ENCODE peak calls at places on chromosomes 1 and 21, in nine cellular contexts. One of them, this sample, is unnamed.

GRCh38 chr1:172004671-172005070 is 163.4 kb downstream of the DNM3 start:
- DNase-seq in tibial artery: no peak
- DNase-seq in A673: no peak
- DNase-seq in upper lobe of right lung: no peak
- DNase-seq in astrocyte of the spinal cord: no peak
- DNase-seq in transverse colon: no peak
- DNase-seq in neural progenitor cell: no peak
- DNase-seq in heart right ventricle: no peak
- DNase-seq in cardiac fibroblast: no peak
- DNase-seq in this sample: no peak

GRCh38 chr1:189939967-189940366 is 537.7 kb downstream of the BRINP3 start:
- DNase-seq in tibial artery: no peak
- DNase-seq in A673: no peak
- DNase-seq in upper lobe of right lung: no peak
- DNase-seq in astrocyte of the spinal cord: peak
- DNase-seq in transverse colon: no peak
- DNase-seq in neural progenitor cell: no peak
- DNase-seq in heart right ventricle: no peak
- DNase-seq in cardiac fibroblast: no peak
- DNase-seq in this sample: no peak

GRCh38 chr1:211711313-211711712 is 35.9 kb upstream of the NEK2 start:
- DNase-seq in tibial artery: no peak
- DNase-seq in A673: no peak
- DNase-seq in upper lobe of right lung: no peak
- DNase-seq in astrocyte of the spinal cord: no peak
- DNase-seq in transverse colon: no peak
- DNase-seq in neural progenitor cell: no peak
- DNase-seq in heart right ventricle: no peak
- DNase-seq in cardiac fibroblast: no peak
- DNase-seq in this sample: no peak

GRCh38 chr1:200302192-200302892 is 107.5 kb downstream of the ZNF281 start:
- DNase-seq in tibial artery: no peak
- DNase-seq in A673: peak
- DNase-seq in upper lobe of right lung: peak
- DNase-seq in astrocyte of the spinal cord: peak
- DNase-seq in transverse colon: peak
- DNase-seq in neural progenitor cell: peak
- DNase-seq in heart right ventricle: peak
- DNase-seq in cardiac fibroblast: peak
- DNase-seq in this sample: no peak

GRCh38 chr21:26977741-26978140 is 10.9 kb upstream of the ADAMTS5 start:
- DNase-seq in tibial artery: no peak
- DNase-seq in A673: no peak
- DNase-seq in upper lobe of right lung: no peak
- DNase-seq in astrocyte of the spinal cord: no peak
- DNase-seq in transverse colon: no peak
- DNase-seq in neural progenitor cell: no peak
- DNase-seq in heart right ventricle: no peak
- DNase-seq in cardiac fibroblast: no peak
- DNase-seq in this sample: no peak

GRCh38 chr1:13828454-13829151 is 128.6 kb downstream of the PRDM2 start:
- DNase-seq in tibial artery: no peak
- DNase-seq in A673: no peak
- DNase-seq in upper lobe of right lung: peak
- DNase-seq in astrocyte of the spinal cord: no peak
- DNase-seq in transverse colon: peak
- DNase-seq in neural progenitor cell: peak
- DNase-seq in heart right ventricle: no peak
- DNase-seq in cardiac fibroblast: peak
- DNase-seq in this sample: no peak

GRCh38 chr21:15560383-15561056 is 169.3 kb upstream of the USP25 start:
- DNase-seq in tibial artery: no peak
- DNase-seq in A673: no peak
- DNase-seq in upper lobe of right lung: no peak
- DNase-seq in astrocyte of the spinal cord: peak
- DNase-seq in transverse colon: no peak
- DNase-seq in neural progenitor cell: no peak
- DNase-seq in heart right ventricle: no peak
- DNase-seq in cardiac fibroblast: peak
- DNase-seq in this sample: no peak

GRCh38 chr1:162172733-162173132 is 103.2 kb downstream of the NOS1AP start:
- DNase-seq in tibial artery: no peak
- DNase-seq in A673: no peak
- DNase-seq in upper lobe of right lung: no peak
- DNase-seq in astrocyte of the spinal cord: no peak
- DNase-seq in transverse colon: no peak
- DNase-seq in neural progenitor cell: no peak
- DNase-seq in heart right ventricle: no peak
- DNase-seq in cardiac fibroblast: no peak
- DNase-seq in this sample: no peak

GRCh38 chr21:40120944-40121575 is 253.8 kb downstream of the PCP4 start:
- DNase-seq in tibial artery: no peak
- DNase-seq in A673: no peak
- DNase-seq in upper lobe of right lung: no peak
- DNase-seq in astrocyte of the spinal cord: peak
- DNase-seq in transverse colon: no peak
- DNase-seq in neural progenitor cell: peak
- DNase-seq in heart right ventricle: no peak
- DNase-seq in cardiac fibroblast: peak
- DNase-seq in this sample: no peak

GRCh38 chr1:115596080-115596795 is 45.5 kb upstream of the VANGL1 start:
- DNase-seq in tibial artery: no peak
- DNase-seq in A673: no peak
- DNase-seq in upper lobe of right lung: no peak
- DNase-seq in astrocyte of the spinal cord: peak
- DNase-seq in transverse colon: no peak
- DNase-seq in neural progenitor cell: no peak
- DNase-seq in heart right ventricle: no peak
- DNase-seq in cardiac fibroblast: peak
- DNase-seq in this sample: no peak

GRCh38 chr1:20739225-20739624 is 6.7 kb upstream of the SH2D5 start:
- DNase-seq in tibial artery: no peak
- DNase-seq in A673: no peak
- DNase-seq in upper lobe of right lung: no peak
- DNase-seq in astrocyte of the spinal cord: peak
- DNase-seq in transverse colon: no peak
- DNase-seq in neural progenitor cell: no peak
- DNase-seq in heart right ventricle: no peak
- DNase-seq in cardiac fibroblast: peak
- DNase-seq in this sample: peak

GRCh38 chr21:14968821-14969220 is 96.0 kb downstream of the NRIP1 start:
- DNase-seq in tibial artery: no peak
- DNase-seq in A673: no peak
- DNase-seq in upper lobe of right lung: no peak
- DNase-seq in astrocyte of the spinal cord: no peak
- DNase-seq in transverse colon: no peak
- DNase-seq in neural progenitor cell: no peak
- DNase-seq in heart right ventricle: no peak
- DNase-seq in cardiac fibroblast: peak
- DNase-seq in this sample: no peak

GRCh38 chr1:17233675-17234074 is 15.2 kb upstream of the PADI3 start:
- DNase-seq in tibial artery: peak
- DNase-seq in A673: peak
- DNase-seq in upper lobe of right lung: peak
- DNase-seq in astrocyte of the spinal cord: peak
- DNase-seq in transverse colon: peak
- DNase-seq in neural progenitor cell: no peak
- DNase-seq in heart right ventricle: peak
- DNase-seq in cardiac fibroblast: peak
- DNase-seq in this sample: peak
- H3K4me3 ChIP-seq in tibial artery: no peak
- H3K4me3 ChIP-seq in A673: no peak
- H3K4me3 ChIP-seq in upper lobe of right lung: no peak
- H3K4me3 ChIP-seq in astrocyte of the spinal cord: no peak
- H3K4me3 ChIP-seq in transverse colon: no peak
- H3K4me3 ChIP-seq in neural progenitor cell: no peak
- H3K4me3 ChIP-seq in heart right ventricle: no peak
- H3K4me3 ChIP-seq in cardiac fibroblast: no peak
- H3K4me3 ChIP-seq in this sample: no peak

DNA sequence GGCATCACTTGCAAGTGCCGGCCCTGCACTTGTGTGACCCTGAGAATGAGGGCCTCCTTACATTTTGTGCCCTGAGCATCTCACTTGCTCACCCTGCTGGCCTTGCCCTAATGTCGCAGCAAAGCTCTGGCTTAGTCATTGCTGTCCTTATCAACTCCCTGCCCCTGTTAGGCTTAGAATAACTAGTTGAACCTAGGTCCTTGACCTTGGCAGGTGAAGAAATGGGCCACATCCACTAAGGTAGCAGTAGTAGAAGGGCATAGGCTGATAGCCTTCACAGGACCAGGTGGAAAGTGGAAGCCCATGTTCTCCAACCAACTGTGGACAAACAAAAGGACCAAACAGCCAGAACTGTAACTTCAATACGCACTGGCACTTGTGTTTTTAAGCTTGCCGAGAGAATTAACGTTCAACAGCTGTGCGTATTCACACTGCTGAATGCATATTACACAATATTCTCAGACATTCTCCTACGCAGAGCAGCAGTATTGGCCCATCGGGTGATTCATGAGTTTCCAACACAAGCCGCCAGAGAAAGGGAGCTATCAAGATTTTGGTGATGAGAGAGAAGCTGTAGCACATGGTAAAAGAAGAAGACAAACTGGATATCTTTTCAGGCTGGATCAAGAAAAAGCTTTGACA is 27.7 kb upstream of the PTGFRN start:
- DNase-seq in tibial artery: peak
- DNase-seq in A673: peak
- DNase-seq in upper lobe of right lung: no peak
- DNase-seq in astrocyte of the spinal cord: peak
- DNase-seq in transverse colon: peak
- DNase-seq in neural progenitor cell: peak
- DNase-seq in heart right ventricle: peak
- DNase-seq in cardiac fibroblast: peak
- DNase-seq in this sample: peak
- TF ChIP-seq CTCF in tibial artery: no peak
- TF ChIP-seq CTCF in A673: peak
- TF ChIP-seq CTCF in upper lobe of right lung: no peak
- TF ChIP-seq CTCF in astrocyte of the spinal cord: peak
- TF ChIP-seq CTCF in transverse colon: peak
- TF ChIP-seq CTCF in neural progenitor cell: peak
- TF ChIP-seq CTCF in heart right ventricle: no peak
- TF ChIP-seq CTCF in cardiac fibroblast: peak
- TF ChIP-seq CTCF in this sample: peak

DNA sequence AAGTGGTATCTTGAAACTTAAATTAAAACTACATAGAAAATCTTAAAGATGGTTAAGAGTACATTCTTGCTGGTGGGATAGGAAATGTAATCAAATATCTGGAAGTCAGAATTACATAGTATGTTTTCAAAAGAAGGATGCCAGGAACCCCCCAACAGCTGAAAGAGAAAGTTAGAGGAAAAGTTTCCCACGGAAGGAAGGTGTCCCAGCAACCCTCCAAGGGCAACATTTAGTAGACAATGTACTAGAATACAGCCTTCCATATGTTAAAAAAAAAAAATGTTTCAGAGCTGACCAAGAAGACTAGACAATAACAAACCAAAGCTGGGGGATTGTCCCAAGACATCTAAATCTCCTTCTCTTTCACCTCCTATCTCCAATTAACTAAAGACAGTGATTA is 2.2 kb downstream of the DEDD start:
- DNase-seq in tibial artery: no peak
- DNase-seq in A673: no peak
- DNase-seq in upper lobe of right lung: no peak
- DNase-seq in astrocyte of the spinal cord: no peak
- DNase-seq in transverse colon: no peak
- DNase-seq in neural progenitor cell: no peak
- DNase-seq in heart right ventricle: no peak
- DNase-seq in cardiac fibroblast: no peak
- DNase-seq in this sample: no peak
- H3K4me3 ChIP-seq in tibial artery: no peak
- H3K4me3 ChIP-seq in A673: no peak
- H3K4me3 ChIP-seq in upper lobe of right lung: no peak
- H3K4me3 ChIP-seq in astrocyte of the spinal cord: no peak
- H3K4me3 ChIP-seq in transverse colon: no peak
- H3K4me3 ChIP-seq in neural progenitor cell: peak
- H3K4me3 ChIP-seq in heart right ventricle: peak
- H3K4me3 ChIP-seq in cardiac fibroblast: no peak
- H3K4me3 ChIP-seq in this sample: no peak

GRCh38 chr1:8718878-8719361 is 98.5 kb downstream of the RERE start:
- DNase-seq in tibial artery: no peak
- DNase-seq in A673: peak
- DNase-seq in upper lobe of right lung: no peak
- DNase-seq in astrocyte of the spinal cord: no peak
- DNase-seq in transverse colon: no peak
- DNase-seq in neural progenitor cell: no peak
- DNase-seq in heart right ventricle: no peak
- DNase-seq in cardiac fibroblast: peak
- DNase-seq in this sample: no peak
- TF ChIP-seq CTCF in tibial artery: no peak
- TF ChIP-seq CTCF in A673: peak
- TF ChIP-seq CTCF in upper lobe of right lung: no peak
- TF ChIP-seq CTCF in astrocyte of the spinal cord: peak
- TF ChIP-seq CTCF in transverse colon: peak
- TF ChIP-seq CTCF in neural progenitor cell: peak
- TF ChIP-seq CTCF in heart right ventricle: no peak
- TF ChIP-seq CTCF in cardiac fibroblast: peak
- TF ChIP-seq CTCF in this sample: peak

GRCh38 chr1:226523646-226524406 is 24.7 kb upstream of the STUM start:
- DNase-seq in tibial artery: no peak
- DNase-seq in A673: no peak
- DNase-seq in upper lobe of right lung: no peak
- DNase-seq in astrocyte of the spinal cord: no peak
- DNase-seq in transverse colon: no peak
- DNase-seq in neural progenitor cell: no peak
- DNase-seq in heart right ventricle: no peak
- DNase-seq in cardiac fibroblast: no peak
- DNase-seq in this sample: no peak
- H3K4me3 ChIP-seq in tibial artery: no peak
- H3K4me3 ChIP-seq in A673: no peak
- H3K4me3 ChIP-seq in upper lobe of right lung: no peak
- H3K4me3 ChIP-seq in astrocyte of the spinal cord: no peak
- H3K4me3 ChIP-seq in transverse colon: no peak
- H3K4me3 ChIP-seq in neural progenitor cell: no peak
- H3K4me3 ChIP-seq in heart right ventricle: no peak
- H3K4me3 ChIP-seq in cardiac fibroblast: no peak
- H3K4me3 ChIP-seq in this sample: no peak